ENCODE peak calls at places on chromosome 1, in four cellular contexts. Y is GM12878, X is K562, D is HepG2. M is an unnamed sample.

GRCh38 chr1:71494163-71494562 is 413.3 kb upstream of the ZRANB2 start:
- DNase-seq in Y (no peak), X (no peak), D (no peak), M (no peak)

GRCh38 chr1:235739124-235739523 is 89.5 kb upstream of the GNG4 start:
- DNase-seq in Y (no peak), X (no peak), D (peak; percentile 25), M (no peak)

GRCh38 chr1:14240265-14240664 is 358.2 kb upstream of the KAZN start:
- DNase-seq in Y (no peak), X (no peak), D (no peak), M (no peak)

GRCh38 chr1:248923932-248924331 is 17.9 kb downstream of the PGBD2 start:
- DNase-seq in Y (no peak), X (no peak), D (no peak), M (no peak)

GRCh38 chr1:111142358-111142975 is 2.4 kb downstream of the CEPT1 start:
- DNase-seq in Y (no peak), X (no peak), D (peak; percentile 55), M (no peak)

GRCh38 chr1:91763252-91763651 is 122.7 kb downstream of the TGFBR3 start:
- DNase-seq in Y (no peak), X (no peak), D (no peak), M (no peak)

GRCh38 chr1:65440322-65440864 is 19.9 kb downstream of the LEPR start:
- DNase-seq in Y (no peak), X (no peak), D (no peak), M (no peak)

GRCh38 chr1:229430761-229431269 is 3.1 kb downstream of the ACTA1 start:
- DNase-seq in Y (no peak), X (peak; percentile 72), D (no peak), M (no peak)

GRCh38 chr1:212666116-212666775 is 33.4 kb downstream of the BATF3 start:
- DNase-seq in Y (no peak), X (no peak), D (no peak), M (no peak)

GRCh38 chr1:246784621-246785535 is 60.7 kb downstream of the SCCPDH start:
- DNase-seq in Y (no peak), X (no peak), D (no peak), M (no peak)

GRCh38 chr1:205947024-205947423 is 3.8 kb upstream of the SLC26A9 start:
- DNase-seq in Y (no peak), X (no peak), D (no peak), M (no peak)

GRCh38 chr1:186620526-186620925 is 59.7 kb downstream of the PTGS2 start:
- DNase-seq in Y (no peak), X (no peak), D (no peak), M (no peak)

GRCh38 chr1:38835230-38835827 is 24.2 kb downstream of the RRAGC start:
- DNase-seq in Y (peak; percentile 60), X (peak; percentile 76), D (peak; percentile 83), M (peak; percentile 82)

GRCh38 chr1:189669846-189670245 is 807.8 kb downstream of the BRINP3 start:
- DNase-seq in Y (no peak), X (no peak), D (no peak), M (peak; percentile 16)

GRCh38 chr1:231748744-231749143 is 122.2 kb downstream of the DISC1 start:
- DNase-seq in Y (no peak), X (no peak), D (peak; percentile 58), M (no peak)

GRCh38 chr1:214402583-214403216 is 121.7 kb downstream of the SMYD2 start:
- DNase-seq in Y (no peak), X (no peak), D (no peak), M (peak; percentile 17)

GRCh38 chr1:31065310-31066217 is at the start of gene PUM1:
- DNase-seq in Y (peak; percentile 85), X (peak; percentile 96), D (peak; percentile 97), M (peak; percentile 80)

GRCh38 chr1:7785108-7785507 is 1.0 kb downstream of the PER3 start:
- DNase-seq in Y (no peak), X (no peak), D (no peak), M (no peak)

GRCh38 chr1:199089393-199090122 is 450.7 kb downstream of the PTPRC start:
- DNase-seq in Y (peak; percentile 60), X (no peak), D (no peak), M (no peak)

GRCh38 chr1:161801955-161802354 is 35.8 kb downstream of the ATF6 start:
- DNase-seq in Y (no peak), X (no peak), D (no peak), M (no peak)

GRCh38 chr1:170663011-170663410 is 920 bp upstream of the PRRX1 start:
- DNase-seq in Y (no peak), X (no peak), D (no peak), M (no peak)

GRCh38 chr1:59475737-59476136 is 178.8 kb downstream of the FGGY start:
- DNase-seq in Y (no peak), X (no peak), D (no peak), M (no peak)

GRCh38 chr1:16189003-16189402 is 23.4 kb downstream of the ARHGEF19 start:
- DNase-seq in Y (no peak), X (no peak), D (no peak), M (peak; percentile 89)

GRCh38 chr1:31062867-31063380 is 2.6 kb downstream of the PUM1 start:
- DNase-seq in Y (no peak), X (no peak), D (no peak), M (no peak)

GRCh38 chr1:77438239-77438913 is 156.6 kb downstream of the AK5 start:
- DNase-seq in Y (no peak), X (no peak), D (no peak), M (no peak)

GRCh38 chr1:112381324-112382076 is 14.5 kb upstream of the CTTNBP2NL start:
- DNase-seq in Y (no peak), X (no peak), D (no peak), M (no peak)

GRCh38 chr1:185319152-185319501 is 2.1 kb upstream of the IVNS1ABP start:
- DNase-seq in Y (no peak), X (no peak), D (no peak), M (no peak)

GRCh38 chr1:156095906-156096508 is 13.7 kb upstream of the MEX3A start:
- DNase-seq in Y (no peak), X (no peak), D (no peak), M (no peak)

GRCh38 chr1:156098782-156099181 is 15.7 kb upstream of the LMNA start:
- DNase-seq in Y (no peak), X (no peak), D (no peak), M (no peak)

GRCh38 chr1:156097499-156098178 is 15.4 kb upstream of the MEX3A start:
- DNase-seq in Y (peak; percentile 56), X (no peak), D (no peak), M (no peak)

GRCh38 chr1:156099282-156099681 is 15.2 kb upstream of the LMNA start:
- DNase-seq in Y (no peak), X (no peak), D (no peak), M (no peak)

GRCh38 chr1:156096640-156097391 is 14.6 kb upstream of the MEX3A start:
- DNase-seq in Y (peak; percentile 93), X (peak; percentile 86), D (peak; percentile 65), M (peak; percentile 93)
- TF ChIP-seq CHD4 in Y (no peak), X (no peak), D (no peak), M (no peak)

GRCh38 chr1:239308701-239309333 is 77.6 kb upstream of the CHRM3 start:
- DNase-seq in Y (no peak), X (no peak), D (no peak), M (peak; percentile 28)
- TF ChIP-seq CHD4 in Y (no peak), X (no peak), D (no peak), M (no peak)

DNA sequence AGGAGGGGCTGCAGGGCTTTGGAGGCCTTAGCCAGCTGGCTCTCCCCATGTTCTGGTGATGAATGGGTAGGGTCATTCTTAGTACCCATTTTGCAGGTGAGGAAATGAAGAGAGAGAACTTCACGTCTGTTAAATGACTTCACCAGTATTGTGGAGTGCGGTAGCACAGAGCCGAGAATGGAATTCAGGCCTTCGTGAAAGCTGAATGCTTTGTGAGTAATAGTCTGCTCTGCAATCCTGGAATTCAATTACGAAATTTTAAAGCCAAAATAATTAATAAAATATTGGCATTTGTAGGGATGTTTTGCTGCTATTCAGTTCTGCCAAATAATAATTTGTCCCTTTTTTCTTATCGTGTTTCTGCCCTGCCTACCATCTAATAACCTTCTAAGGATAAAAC is 197.7 kb downstream of the GREM2 start:
- DNase-seq in Y (no peak), X (no peak), D (no peak), M (no peak)
- TF ChIP-seq CHD4 in Y (no peak), X (no peak), D (no peak), M (no peak)

GRCh38 chr1:6033986-6034749 is 11.5 kb upstream of the KCNAB2 start:
- DNase-seq in Y (no peak), X (peak; percentile 85), D (peak; percentile 49), M (no peak)
- TF ChIP-seq CHD4 in Y (no peak), X (no peak), D (no peak), M (no peak)

DNA sequence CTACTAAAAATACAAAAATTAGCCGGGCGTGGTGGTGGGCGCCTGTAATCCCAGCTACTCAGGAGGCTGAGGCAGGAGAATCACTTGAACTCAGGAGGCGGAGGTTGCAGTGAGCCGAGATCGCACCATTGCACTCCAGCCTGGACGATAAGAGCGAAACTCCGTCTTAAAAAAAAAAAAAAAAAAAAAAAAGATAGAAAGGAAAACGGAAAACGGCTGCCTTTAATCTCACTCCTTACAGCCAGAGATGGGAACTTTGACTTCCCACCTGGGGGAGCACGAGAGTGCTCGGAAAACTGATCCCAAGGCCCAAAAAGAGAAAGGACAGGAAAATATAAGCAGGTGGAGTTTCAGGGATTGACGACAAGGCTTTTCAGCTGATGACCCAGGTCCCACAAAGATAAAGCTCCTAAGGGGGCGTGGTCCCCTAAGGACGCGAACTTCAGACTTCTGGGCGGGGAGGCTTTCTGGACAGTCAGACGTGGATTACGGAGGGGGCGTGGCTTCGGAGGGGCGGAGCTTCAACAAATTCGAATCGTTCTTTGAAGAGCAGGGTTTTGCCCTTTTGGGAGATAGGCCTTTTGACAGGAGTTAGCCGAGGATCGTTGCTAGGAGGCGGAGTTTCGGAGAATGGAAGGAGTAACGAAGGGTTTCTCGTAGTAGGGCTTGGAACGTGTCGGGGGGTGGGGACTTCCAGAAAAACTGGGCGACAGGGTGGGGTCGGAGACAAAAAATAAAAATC is 966 bp upstream of the CKS1B start:
- DNase-seq in Y (peak; percentile 91), X (peak; percentile 78), D (peak; percentile 99), M (peak; percentile 88)
- TF ChIP-seq CHD4 in Y (no peak), X (no peak), D (no peak), M (no peak)

GRCh38 chr1:175178056-175178455 is 14.5 kb downstream of the KIAA0040 start:
- DNase-seq in Y (no peak), X (no peak), D (no peak), M (no peak)

GRCh38 chr1:175176246-175176645 is 16.3 kb downstream of the KIAA0040 start:
- DNase-seq in Y (no peak), X (no peak), D (no peak), M (no peak)

GRCh38 chr1:175179837-175180590 is 12.6 kb downstream of the KIAA0040 start:
- DNase-seq in Y (no peak), X (no peak), D (no peak), M (no peak)

GRCh38 chr1:175174702-175175102 is 17.9 kb downstream of the KIAA0040 start:
- DNase-seq in Y (no peak), X (no peak), D (no peak), M (no peak)

GRCh38 chr1:175178456-175178855 is 14.1 kb downstream of the KIAA0040 start:
- DNase-seq in Y (no peak), X (no peak), D (no peak), M (no peak)
- TF ChIP-seq CHD4 in Y (no peak), X (no peak), D (no peak), M (no peak)